ENCODE peak calls at places on chromosomes 2 and 18, in nine cellular contexts. V, O, X, R, G, F, Q, J and M are unnamed samples.

GRCh38 chr2:145702305-145702704 is 1182.4 kb upstream of the ZEB2 start:
- DNase-seq in X (no peak), V (no peak), O (no peak), Q (no peak), G (no peak), F (no peak), R (no peak), J (no peak), M (no peak)

GRCh38 chr18:78080761-78081160 is 831.1 kb downstream of the GALR1 start:
- DNase-seq in F (no peak), Q (no peak), R (no peak), O (no peak), J (no peak), G (no peak), V (no peak), X (no peak), M (no peak)

GRCh38 chr2:240389302-240389805 is 46.1 kb upstream of the GPC1 start:
- DNase-seq in J (no peak), R (no peak), Q (no peak), V (peak), O (no peak), X (peak), G (no peak), F (no peak), M (no peak)

GRCh38 chr2:208101716-208102631 is 22.4 kb downstream of the CRYGD start:
- DNase-seq in J (peak), R (peak), G (peak), V (no peak), Q (peak), X (no peak), F (no peak), O (peak), M (peak)

GRCh38 chr2:62708751-62709150 is 3.2 kb downstream of the EHBP1 start:
- DNase-seq in J (no peak), O (no peak), Q (no peak), V (no peak), X (no peak), F (no peak), G (no peak), R (no peak), M (no peak)

GRCh38 chr2:152920846-152921245 is 202.4 kb downstream of the ARL6IP6 start:
- DNase-seq in V (no peak), O (no peak), G (no peak), F (no peak), J (peak), X (no peak), Q (peak), R (no peak), M (peak)

GRCh38 chr2:179612108-179612507 is 249.3 kb downstream of the ZNF385B start:
- DNase-seq in V (no peak), G (peak), O (no peak), J (peak), F (no peak), Q (no peak), X (no peak), R (peak), M (peak)

GRCh38 chr2:222892321-222892720 is 31.5 kb downstream of the ACSL3 start:
- DNase-seq in X (no peak), V (no peak), O (peak), F (no peak), R (peak), G (peak), J (no peak), Q (peak), M (peak)

GRCh38 chr2:44004735-44005602 is 9.2 kb upstream of the LRPPRC start:
- DNase-seq in V (no peak), O (no peak), Q (peak), X (no peak), G (no peak), F (no peak), J (no peak), R (peak), M (peak)

GRCh38 chr18:48475635-48476549 is 62.9 kb upstream of the CTIF start:
- DNase-seq in O (peak), V (peak), X (peak), G (peak), Q (peak), J (peak), R (peak), F (no peak), M (peak)

GRCh38 chr2:45699032-45699658 is 47.7 kb downstream of the PRKCE start:
- DNase-seq in R (peak), F (no peak), Q (peak), J (no peak), G (peak), X (no peak), O (no peak), V (no peak), M (peak)

GRCh38 chr2:240387669-240388358 is 47.6 kb upstream of the GPC1 start:
- DNase-seq in J (peak), X (peak), Q (peak), G (peak), V (peak), R (peak), F (no peak), O (peak), M (peak)

GRCh38 chr18:37484893-37485834 is 80.4 kb downstream of the CELF4 start:
- DNase-seq in X (no peak), G (no peak), F (no peak), R (peak), Q (peak), O (no peak), J (peak), V (no peak), M (peak)

GRCh38 chr2:11764359-11764758 is 17.9 kb downstream of the LPIN1 start:
- DNase-seq in R (no peak), X (no peak), O (no peak), G (no peak), Q (no peak), V (no peak), F (no peak), J (no peak), M (no peak)

DNA sequence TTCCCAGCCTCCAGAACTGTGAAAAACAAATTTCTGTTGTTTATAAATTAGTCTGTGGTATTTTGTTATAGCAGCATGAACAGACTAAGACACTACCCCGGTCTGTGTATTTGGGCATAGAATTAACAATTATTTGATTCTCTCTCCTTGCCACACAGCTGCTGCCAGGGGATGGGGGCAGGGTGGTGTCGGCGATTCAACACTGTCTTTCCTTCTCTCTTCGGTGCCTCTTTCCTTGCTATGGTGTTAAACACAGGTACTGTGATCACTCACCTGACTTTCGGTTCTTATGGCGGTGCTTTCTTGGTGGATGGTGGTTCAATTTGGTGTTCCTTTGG is 50.8 kb upstream of the CTAGE1 start:
- DNase-seq in J (no peak), F (no peak), G (no peak), Q (no peak), R (no peak), O (no peak), X (no peak), V (no peak), M (no peak)
- H3K4me3 ChIP-seq in J (no peak), F (no peak), G (no peak), Q (no peak), R (no peak), O (no peak), X (no peak), V (no peak), M (no peak)

GRCh38 chr2:126902859-126903258 is 4.2 kb downstream of the TEX51 start:
- DNase-seq in R (no peak), Q (no peak), G (no peak), V (peak), X (no peak), F (no peak), J (no peak), O (no peak), M (no peak)

GRCh38 chr2:126901459-126901858 is 2.8 kb downstream of the TEX51 start:
- DNase-seq in G (no peak), O (no peak), V (no peak), F (no peak), X (peak), J (no peak), Q (no peak), R (no peak), M (no peak)

GRCh38 chr2:126900646-126901319 is 2.1 kb downstream of the TEX51 start:
- DNase-seq in J (no peak), Q (no peak), G (no peak), F (no peak), O (no peak), R (no peak), V (peak), X (peak), M (no peak)

GRCh38 chr2:126899786-126900185 is 1.1 kb downstream of the TEX51 start:
- DNase-seq in G (no peak), V (peak), Q (no peak), R (no peak), X (no peak), F (no peak), J (no peak), O (no peak), M (no peak)

GRCh38 chr2:126902152-126902835 is 3.6 kb downstream of the TEX51 start:
- DNase-seq in R (no peak), O (no peak), G (no peak), F (no peak), V (peak), X (peak), J (no peak), Q (no peak), M (no peak)
- H3K4me3 ChIP-seq in R (no peak), O (no peak), G (no peak), F (no peak), V (no peak), X (no peak), J (no peak), Q (no peak), M (no peak)

GRCh38 chr18:68498185-68498584 is 216.7 kb downstream of the TMX3 start:
- DNase-seq in R (no peak), F (no peak), J (no peak), Q (no peak), G (no peak), V (no peak), X (no peak), O (no peak), M (no peak)

GRCh38 chr18:68499141-68499540 is 215.8 kb downstream of the TMX3 start:
- DNase-seq in Q (no peak), O (no peak), G (no peak), X (no peak), V (no peak), R (no peak), J (no peak), F (no peak), M (no peak)

GRCh38 chr18:68504441-68505221 is 210.3 kb downstream of the TMX3 start:
- DNase-seq in G (no peak), F (no peak), V (no peak), R (no peak), Q (no peak), O (no peak), J (no peak), X (no peak), M (no peak)

GRCh38 chr18:68494802-68495560 is 219.9 kb downstream of the TMX3 start:
- DNase-seq in Q (peak), F (no peak), O (no peak), R (peak), G (peak), J (peak), V (no peak), X (no peak), M (peak)

GRCh38 chr18:68500551-68500950 is 214.4 kb downstream of the TMX3 start:
- DNase-seq in O (no peak), V (no peak), X (no peak), G (peak), R (no peak), F (no peak), J (no peak), Q (no peak), M (no peak)
- H3K4me3 ChIP-seq in O (no peak), V (no peak), X (no peak), G (no peak), R (no peak), F (no peak), J (no peak), Q (no peak), M (no peak)

GRCh38 chr2:219244789-219245147 is 476 bp downstream of the GLB1L start:
- DNase-seq in G (no peak), F (no peak), J (no peak), Q (no peak), X (no peak), V (no peak), R (no peak), O (no peak), M (no peak)

GRCh38 chr2:219245899-219246230 is 586 bp downstream of the STK16 start:
- DNase-seq in G (no peak), J (peak), F (peak), Q (peak), O (no peak), X (no peak), R (no peak), V (no peak), M (no peak)

GRCh38 chr2:219246559-219246958 is 1.3 kb downstream of the STK16 start:
- DNase-seq in V (no peak), G (no peak), O (no peak), J (no peak), X (no peak), R (no peak), Q (no peak), F (no peak), M (no peak)

GRCh38 chr2:219245148-219245898 is at the start of the genes GLB1L and STK16:
- DNase-seq in G (peak), Q (peak), F (peak), V (peak), J (peak), X (peak), O (peak), R (peak), M (peak)

DNA sequence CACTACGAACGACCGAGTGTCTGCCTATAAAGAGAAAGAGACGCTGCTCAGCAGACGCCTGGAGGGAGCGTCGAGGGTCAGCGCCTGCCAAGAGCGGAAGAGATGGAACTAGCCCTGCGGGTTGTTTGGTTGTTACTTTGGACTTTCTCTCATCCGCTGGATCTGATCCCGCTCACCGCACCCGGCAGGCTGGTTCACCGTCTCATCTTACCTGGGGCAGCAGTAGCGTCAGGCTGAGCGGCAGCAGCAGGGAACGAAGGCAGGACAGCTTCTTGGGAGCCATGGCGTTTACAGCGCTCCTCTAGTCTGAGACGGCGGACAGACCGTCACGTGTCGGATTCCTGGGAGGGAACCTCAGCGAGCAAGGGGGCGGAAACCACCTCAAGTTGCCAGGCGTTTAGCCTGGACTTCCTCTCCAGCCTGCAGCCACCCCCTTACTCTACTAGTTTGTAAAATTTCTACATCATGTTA is 1.9 kb downstream of the GLB1L start:
- DNase-seq in R (no peak), F (no peak), X (no peak), J (no peak), V (no peak), Q (no peak), O (no peak), G (no peak), M (no peak)
- H3K4me3 ChIP-seq in R (no peak), F (no peak), X (no peak), J (no peak), V (no peak), Q (no peak), O (no peak), G (no peak), M (no peak)

GRCh38 chr2:203019142-203019541 is 4.5 kb downstream of the NBEAL1 start:
- DNase-seq in O (no peak), R (no peak), V (no peak), G (no peak), J (no peak), F (no peak), X (no peak), Q (no peak), M (no peak)
- H3K4me3 ChIP-seq in O (no peak), R (peak), V (peak), G (peak), J (no peak), F (no peak), X (peak), Q (no peak), M (peak)

GRCh38 chr2:30159766-30160165 is 13.0 kb downstream of the YPEL5 start:
- DNase-seq in G (no peak), R (no peak), F (no peak), J (no peak), O (no peak), V (no peak), X (no peak), Q (no peak), M (no peak)

GRCh38 chr2:30155889-30156658 is 9.3 kb downstream of the YPEL5 start:
- DNase-seq in G (no peak), J (no peak), F (no peak), X (no peak), Q (no peak), O (no peak), R (no peak), V (no peak), M (no peak)

GRCh38 chr2:30155202-30155601 is 8.4 kb downstream of the YPEL5 start:
- DNase-seq in J (no peak), O (no peak), G (peak), V (no peak), X (no peak), F (no peak), R (peak), Q (no peak), M (no peak)

GRCh38 chr2:30161929-30162328 is 15.1 kb downstream of the YPEL5 start:
- DNase-seq in G (no peak), Q (no peak), X (no peak), J (no peak), O (no peak), R (no peak), V (no peak), F (no peak), M (no peak)

DNA sequence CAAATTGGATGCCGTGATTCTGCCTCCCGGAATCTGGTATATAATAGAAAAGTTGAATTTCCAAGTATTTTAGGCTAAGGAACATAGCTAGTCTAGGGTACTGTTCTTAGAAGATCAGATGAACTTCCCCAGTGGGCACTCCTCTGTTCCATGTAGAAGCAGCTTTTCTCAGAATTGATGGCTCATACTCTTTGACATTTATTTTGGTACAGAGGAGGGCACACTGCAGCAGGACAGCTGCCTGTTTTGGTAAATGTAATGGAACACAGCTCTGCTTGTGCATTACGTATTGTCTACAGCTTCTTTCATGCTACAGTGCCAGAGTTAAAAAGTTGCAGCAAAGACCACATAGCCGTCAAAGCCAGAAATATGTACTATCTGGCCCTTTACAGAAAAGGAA is 10.8 kb downstream of the YPEL5 start:
- DNase-seq in V (no peak), O (no peak), R (no peak), J (no peak), X (no peak), Q (no peak), G (no peak), F (no peak), M (no peak)
- H3K4me3 ChIP-seq in V (no peak), O (no peak), R (no peak), J (no peak), X (no peak), Q (no peak), G (no peak), F (no peak), M (no peak)

DNA sequence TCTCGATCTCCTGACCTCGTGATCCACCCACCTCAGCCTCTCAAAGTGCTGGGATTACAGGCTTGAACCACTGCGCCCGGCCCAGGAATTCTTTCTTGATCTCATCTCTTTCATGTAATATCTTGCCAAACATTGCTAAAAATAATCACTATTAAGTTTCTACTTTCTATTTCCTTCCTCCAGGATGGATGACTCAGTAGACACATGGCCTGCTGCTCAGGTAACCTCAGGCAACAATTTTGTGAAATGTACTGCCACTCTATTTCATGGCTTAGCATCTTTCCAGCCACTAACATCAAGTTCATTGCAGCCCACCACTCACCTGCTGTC is 11.1 kb upstream of the SUMO1 start:
- DNase-seq in X (no peak), R (peak), G (peak), J (no peak), O (peak), F (no peak), V (no peak), Q (peak), M (no peak)
- H3K4me3 ChIP-seq in X (no peak), R (no peak), G (no peak), J (no peak), O (peak), F (no peak), V (no peak), Q (peak), M (no peak)

GRCh38 chr18:51041677-51042076 is 11.7 kb downstream of the SMAD4 start:
- DNase-seq in X (no peak), O (no peak), G (no peak), F (no peak), R (no peak), J (no peak), Q (no peak), V (no peak), M (no peak)

GRCh38 chr18:51048190-51048589 is 18.2 kb downstream of the SMAD4 start:
- DNase-seq in R (no peak), G (no peak), O (no peak), F (no peak), Q (no peak), V (no peak), X (no peak), J (no peak), M (no peak)

GRCh38 chr18:51049137-51049536 is 19.1 kb downstream of the SMAD4 start:
- DNase-seq in F (no peak), O (no peak), J (no peak), R (no peak), X (no peak), V (no peak), G (no peak), Q (no peak), M (no peak)

GRCh38 chr18:51039138-51040112 is 9.4 kb downstream of the SMAD4 start:
- DNase-seq in X (no peak), F (no peak), Q (no peak), R (peak), G (peak), O (no peak), J (no peak), V (no peak), M (no peak)

DNA sequence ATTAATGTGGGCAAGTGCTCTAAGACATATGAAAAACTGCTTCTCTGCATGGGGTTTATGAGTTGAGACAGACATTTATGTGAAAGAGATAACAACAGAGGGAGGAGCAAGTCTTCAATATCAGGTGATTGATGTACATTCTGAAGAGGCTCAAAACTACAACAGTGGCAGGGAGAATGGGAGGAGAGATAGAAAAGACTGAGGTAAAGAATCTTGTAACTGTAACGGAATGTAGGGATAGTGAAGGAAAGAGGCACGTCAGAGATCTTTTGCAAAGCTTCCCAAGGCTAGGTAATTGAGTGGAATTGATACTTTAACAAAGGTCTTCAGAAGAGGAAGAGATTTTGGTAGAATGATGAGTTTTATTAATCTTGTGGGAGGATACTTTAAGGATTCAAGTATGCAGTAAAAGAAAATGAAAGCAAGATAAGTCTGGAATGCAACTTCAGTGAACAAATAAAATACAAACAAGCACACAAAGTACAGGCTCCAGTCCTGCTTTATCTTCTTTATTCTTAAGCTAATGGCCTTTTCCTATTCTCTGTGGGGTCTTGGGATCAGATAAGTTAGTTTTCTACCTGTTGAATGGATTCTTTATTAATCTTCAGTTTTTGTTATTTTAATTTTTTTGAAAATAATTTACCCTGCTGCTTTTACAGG is 15.0 kb downstream of the SMAD4 start:
- DNase-seq in O (no peak), G (peak), Q (no peak), J (no peak), R (no peak), V (no peak), F (no peak), X (no peak), M (no peak)
- H3K4me3 ChIP-seq in O (no peak), G (no peak), Q (no peak), J (no peak), R (peak), V (no peak), F (no peak), X (no peak), M (peak)

GRCh38 chr2:188944442-188944841 is 29.7 kb upstream of the COL3A1 start:
- DNase-seq in O (no peak), X (no peak), Q (no peak), V (no peak), F (no peak), G (no peak), J (no peak), R (no peak), M (no peak)

GRCh38 chr2:188937228-188938220 is 36.6 kb upstream of the COL3A1 start:
- DNase-seq in R (peak), V (no peak), X (no peak), Q (no peak), J (no peak), O (no peak), F (no peak), G (peak), M (peak)

GRCh38 chr2:188940171-188940570 is 34.0 kb upstream of the COL3A1 start:
- DNase-seq in G (peak), R (peak), X (no peak), O (no peak), V (no peak), J (no peak), F (no peak), Q (no peak), M (peak)
- H3K4me3 ChIP-seq in G (no peak), R (no peak), X (no peak), O (no peak), V (no peak), J (no peak), F (no peak), Q (no peak), M (no peak)